ENCODE peak calls at places on chromosomes 3 and 15, in nine cellular contexts. K is CD8-positive, alpha-beta memory T cell; D is GM03348; F is colonic mucosa; E is suprapubic skin; O is KBM-7; Z is HFFc6; A is NCI-H460; Q is COR-L47. J is an unnamed sample.

GRCh38 chr3:171435143-171435542 is 25.1 kb downstream of the TNIK start:
- DNase-seq in A (no peak), F (no peak), Z (no peak), K (no peak), Q (no peak), O (no peak), D (no peak), E (no peak), J (no peak)

GRCh38 chr3:19250959-19251610 is 102.8 kb downstream of the KCNH8 start:
- DNase-seq in O (no peak), F (no peak), D (no peak), Z (no peak), Q (peak; percentile 41), A (no peak), E (no peak), K (no peak), J (no peak)

GRCh38 chr3:127234784-127235183 is 41.9 kb downstream of the PRR23E start:
- DNase-seq in E (no peak), F (no peak), K (no peak), Z (no peak), D (no peak), O (no peak), Q (no peak), A (no peak), J (no peak)

GRCh38 chr3:42024578-42025387 is 62.9 kb upstream of the ULK4 start:
- DNase-seq in D (no peak), F (no peak), A (no peak), Z (no peak), E (no peak), O (peak; percentile 57), Q (no peak), K (no peak), J (no peak)

GRCh38 chr15:64501396-64501716 is 41.0 kb downstream of the ZNF609 start:
- DNase-seq in F (no peak), A (no peak), Z (no peak), D (no peak), Q (no peak), E (no peak), K (no peak), O (no peak), J (no peak)

GRCh38 chr3:123078101-123078500 is 11.3 kb downstream of the PDIA5 start:
- DNase-seq in D (no peak), O (no peak), A (no peak), K (no peak), F (no peak), Z (no peak), Q (no peak), E (no peak), J (no peak)

GRCh38 chr3:184344579-184345350 is 7.4 kb downstream of the FAM131A start:
- DNase-seq in A (no peak), F (no peak), Q (no peak), O (no peak), K (no peak), E (no peak), D (no peak), Z (no peak), J (no peak)

GRCh38 chr3:24521306-24522154 is 26.9 kb upstream of the THRB start:
- DNase-seq in D (peak; percentile 82), F (peak; percentile 68), O (peak; percentile 41), Q (peak; percentile 25), Z (no peak), E (peak; percentile 81), K (no peak), A (no peak), J (peak; percentile 36)

GRCh38 chr3:192885374-192885773 is 32.3 kb downstream of the MB21D2 start:
- DNase-seq in D (no peak), Z (no peak), K (no peak), A (no peak), Q (no peak), E (no peak), F (no peak), O (no peak), J (no peak)

GRCh38 chr3:195900426-195901355 is 7.7 kb downstream of the TNK2 start:
- DNase-seq in Q (no peak), K (no peak), F (no peak), D (peak; percentile 28), E (no peak), Z (peak; percentile 20), A (peak; percentile 43), O (peak; percentile 81), J (no peak)

GRCh38 chr3:140316461-140316860 is 361.4 kb upstream of the TRIM42 start:
- DNase-seq in A (no peak), K (no peak), O (no peak), D (no peak), F (no peak), E (no peak), Z (no peak), Q (peak; percentile 16), J (no peak)

GRCh38 chr15:71410347-71410746 is 295.1 kb downstream of the THSD4 start:
- DNase-seq in K (no peak), Q (no peak), F (peak; percentile 69), E (no peak), D (no peak), A (no peak), Z (no peak), O (no peak), J (no peak)

GRCh38 chr15:87267798-87268197 is 988.7 kb downstream of the NTRK3 start:
- DNase-seq in F (no peak), E (no peak), A (no peak), Q (no peak), D (peak; percentile 63), K (no peak), O (no peak), Z (peak; percentile 89), J (no peak)

GRCh38 chr15:80309769-80310384 is 57.9 kb upstream of the CTXND1 start:
- DNase-seq in A (no peak), K (no peak), D (peak; percentile 59), E (no peak), Z (peak; percentile 31), Q (peak; percentile 1), F (no peak), O (peak; percentile 34), J (peak; percentile 21)

GRCh38 chr3:87126321-87126720 is 100.8 kb upstream of the CHMP2B start:
- DNase-seq in K (no peak), Z (no peak), D (no peak), E (no peak), Q (no peak), A (no peak), O (no peak), F (no peak), J (no peak)

GRCh38 chr15:29925227-29926082 is 103.2 kb upstream of the TJP1 start:
- DNase-seq in K (no peak), Z (peak; percentile 66), F (peak; percentile 67), A (peak; percentile 58), D (peak; percentile 60), O (peak; percentile 64), E (no peak), Q (peak; percentile 16), J (peak; percentile 34)

GRCh38 chr3:39541917-39542329 is 74.4 kb downstream of the MOBP start:
- DNase-seq in E (no peak), A (peak; percentile 34), Q (peak; percentile 8), K (no peak), O (peak; percentile 3), D (peak; percentile 45), Z (peak; percentile 32), F (no peak), J (no peak)

GRCh38 chr3:86794336-86795065 is 196.4 kb downstream of the VGLL3 start:
- DNase-seq in D (no peak), Q (no peak), A (no peak), E (no peak), K (no peak), Z (no peak), O (no peak), F (no peak), J (no peak)

GRCh38 chr3:141231923-141232861 is 567 bp downstream of the PXYLP1 start:
- DNase-seq in A (no peak), Q (peak; percentile 51), Z (no peak), K (peak; percentile 18), D (peak; percentile 45), E (no peak), F (peak; percentile 60), O (peak; percentile 37), J (peak; percentile 48)

GRCh38 chr3:125212509-125213372 is at the start of gene SLC12A8:
- DNase-seq in O (no peak), A (no peak), F (peak; percentile 66), E (no peak), D (peak; percentile 54), K (no peak), Z (no peak), Q (no peak), J (no peak)

GRCh38 chr3:53109822-53110771 is 20.1 kb downstream of the RFT1 start:
- DNase-seq in O (peak; percentile 83), E (no peak), D (peak; percentile 87), F (peak; percentile 53), Z (peak; percentile 71), A (peak; percentile 46), K (no peak), Q (no peak), J (peak; percentile 61)

GRCh38 chr15:31197497-31198414 is 96.2 kb upstream of the TRPM1 start:
- DNase-seq in A (peak; percentile 36), Z (peak; percentile 12), O (peak; percentile 60), E (no peak), F (no peak), Q (no peak), D (no peak), K (peak; percentile 37), J (no peak)

GRCh38 chr3:184666422-184666821 is 45.4 kb downstream of the MAGEF1 start:
- DNase-seq in E (no peak), Q (no peak), K (no peak), D (no peak), O (no peak), F (no peak), Z (no peak), A (no peak), J (no peak)

GRCh38 chr3:52361893-52362292 is 45.8 kb downstream of the DNAH1 start:
- DNase-seq in O (no peak), E (no peak), Q (no peak), D (no peak), F (no peak), K (no peak), Z (no peak), A (no peak), J (no peak)

GRCh38 chr3:53254190-53254809 is 1.5 kb downstream of the TKT start:
- DNase-seq in F (no peak), Q (no peak), Z (no peak), E (no peak), K (no peak), A (no peak), O (peak; percentile 41), D (no peak), J (no peak)

J was measured in prostate gland.